ENCODE peak calls at places on chromosomes 3 and 15, in eight cellular contexts. N is lower lobe of right lung; Y is gastrocnemius medialis; E is fibroblast of lung; Q is CD8-positive, alpha-beta T cell; C is hepatocyte; G is GM23338; J is brain microvascular endothelial cell. T is an unnamed sample.

GRCh38 chr3:100463002-100463401 is 29.4 kb upstream of the TMEM45A start:
- DNase-seq in N (no peak), Y (no peak), E (peak), Q (no peak), C (peak), G (peak), J (peak), T (no peak)

GRCh38 chr3:58640700-58641372 is 25.7 kb downstream of the FAM3D start:
- DNase-seq in N (peak), Y (peak), E (peak), Q (peak), C (peak), G (peak), J (peak), T (peak)

GRCh38 chr15:101167791-101168462 is 83.9 kb downstream of the CHSY1 start:
- DNase-seq in N (peak), Y (peak), E (peak), Q (peak), C (peak), G (no peak), J (peak), T (peak)

GRCh38 chr3:51371943-51372557 is 13.0 kb upstream of the MANF start:
- DNase-seq in N (no peak), Y (no peak), E (peak), Q (peak), C (peak), G (peak), J (peak), T (no peak)

GRCh38 chr3:66486187-66486586 is 14.6 kb downstream of the LRIG1 start:
- DNase-seq in N (no peak), Y (no peak), E (peak), Q (no peak), C (no peak), G (no peak), J (no peak), T (no peak)

GRCh38 chr15:59335197-59335786 is 37.4 kb downstream of the MYO1E start:
- DNase-seq in N (no peak), Y (no peak), E (peak), Q (no peak), C (no peak), G (no peak), J (no peak), T (no peak)

GRCh38 chr15:91678003-91678402 is 175.5 kb upstream of the SLCO3A1 start:
- DNase-seq in N (no peak), Y (no peak), E (no peak), Q (no peak), C (no peak), G (no peak), J (no peak), T (no peak)

GRCh38 chr3:42655980-42656679 is 2.6 kb downstream of the ZBTB47 start:
- DNase-seq in N (no peak), Y (no peak), E (peak), Q (no peak), C (peak), G (peak), J (peak), T (no peak)

GRCh38 chr3:64443553-64444331 is 218.5 kb upstream of the PRICKLE2 start:
- DNase-seq in N (no peak), Y (no peak), E (peak), Q (no peak), C (peak), G (no peak), J (peak), T (no peak)
- H3K4me3 ChIP-seq in N (peak), Y (no peak), E (peak), Q (no peak), C (peak), G (peak), J (peak), T (peak)

GRCh38 chr3:56122911-56123310 is 345.4 kb downstream of the ERC2 start:
- DNase-seq in N (no peak), Y (no peak), E (no peak), Q (no peak), C (no peak), G (no peak), J (no peak), T (no peak)
- H3K27ac ChIP-seq in N (no peak), Y (no peak), E (no peak), Q (no peak), C (no peak), G (no peak), J (no peak), T (no peak)

GRCh38 chr15:85581495-85581894 is 201.1 kb downstream of the AKAP13 start:
- DNase-seq in N (peak), Y (peak), E (no peak), Q (no peak), C (no peak), G (no peak), J (no peak), T (peak)
- H3K4me3 ChIP-seq in N (peak), Y (peak), E (no peak), Q (peak), C (no peak), G (no peak), J (no peak), T (peak)

DNA sequence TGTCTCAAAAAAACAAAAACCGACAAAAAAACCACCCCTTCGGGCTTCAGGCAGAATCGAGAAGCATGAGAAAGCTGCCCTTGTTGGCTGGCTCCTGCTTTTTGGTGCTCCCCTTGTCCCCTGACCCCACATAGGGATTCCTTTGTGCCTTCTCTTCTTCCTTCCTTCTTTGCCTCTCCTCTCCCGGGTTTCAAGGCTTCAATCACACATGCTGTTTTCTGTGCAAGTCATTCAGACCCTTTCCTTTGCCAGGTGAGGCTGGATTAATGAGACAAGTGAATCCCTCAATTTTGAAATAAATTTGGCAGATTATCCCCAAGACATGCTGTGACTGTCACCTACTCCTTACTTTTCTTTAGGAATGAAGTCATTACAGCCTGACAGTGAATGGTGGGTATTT is 258.9 kb upstream of the RGMA start:
- DNase-seq in N (no peak), Y (no peak), E (no peak), Q (no peak), C (no peak), G (no peak), J (no peak), T (no peak)
- H3K27ac ChIP-seq in N (no peak), Y (no peak), E (no peak), Q (no peak), C (no peak), G (no peak), J (no peak), T (no peak)

DNA sequence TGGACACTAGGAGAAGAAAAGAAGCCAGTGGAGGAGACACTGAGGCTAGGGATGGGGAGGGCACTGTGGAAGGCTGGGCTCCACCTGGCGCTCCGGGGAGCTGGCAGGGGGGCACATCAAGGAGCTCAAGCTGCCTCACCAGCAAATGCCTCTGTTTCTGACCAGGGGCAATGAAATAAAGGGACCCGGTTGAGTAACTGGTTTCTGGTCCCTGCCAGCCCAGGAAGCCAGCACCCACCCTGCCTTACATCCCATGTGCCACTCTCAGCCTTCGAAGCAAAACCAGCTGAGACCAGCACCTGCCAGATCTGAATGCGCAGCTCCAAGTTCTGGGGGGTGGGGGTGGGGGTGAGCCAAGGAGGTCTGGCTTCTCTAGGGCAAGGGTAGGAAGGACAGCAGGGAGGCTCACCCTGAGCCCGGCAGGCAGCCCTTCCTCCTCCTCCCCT is 359 bp upstream of the PAK6 start:
- DNase-seq in N (no peak), Y (no peak), E (no peak), Q (no peak), C (no peak), G (peak), J (no peak), T (no peak)
- H3K4me3 ChIP-seq in N (no peak), Y (peak), E (peak), Q (no peak), C (peak), G (peak), J (peak), T (no peak)

GRCh38 chr3:184168363-184169120 is 6.1 kb upstream of the AP2M1 start:
- DNase-seq in N (no peak), Y (no peak), E (peak), Q (no peak), C (no peak), G (no peak), J (peak), T (no peak)
- H3K27ac ChIP-seq in N (no peak), Y (no peak), E (peak), Q (no peak), C (no peak), G (no peak), J (peak), T (no peak)

GRCh38 chr3:31536417-31536991 is 3.8 kb downstream of the STT3B start:
- DNase-seq in N (no peak), Y (no peak), E (no peak), Q (no peak), C (no peak), G (no peak), J (no peak), T (no peak)
- H3K4me3 ChIP-seq in N (peak), Y (no peak), E (no peak), Q (peak), C (no peak), G (peak), J (no peak), T (peak)